ENCODE peak calls at places on chromosomes 5 and 9, in eight cellular contexts. U is iPS-NIHi11, G is naive B cell, S is lung, L is NCI-H1092 treated with DMSO at 0.1 percent for 48 hours, H is AG20443, R is Kasumi-1, O is psoas muscle. Y is an unnamed sample.

GRCh38 chr5:176625966-176626875 is 4.1 kb downstream of the SNCB start:
- DNase-seq in U (peak; percentile 39), G (no peak), S (no peak), L (no peak), H (no peak), R (no peak), O (no peak), Y (no peak)

GRCh38 chr5:61620660-61621650 is 288.9 kb downstream of the ZSWIM6 start:
- DNase-seq in U (no peak), G (no peak), S (no peak), L (no peak), H (no peak), R (no peak), O (no peak), Y (no peak)

GRCh38 chr9:87950765-87951488 is 23.4 kb downstream of the CDK20 start:
- DNase-seq in U (peak; percentile 67), G (no peak), S (no peak), L (peak; percentile 20), H (peak; percentile 34), R (peak; percentile 26), O (no peak), Y (no peak)

GRCh38 chr5:100643473-100643872 is 108.3 kb downstream of the FAM174A start:
- DNase-seq in U (no peak), G (no peak), S (no peak), L (no peak), H (no peak), R (no peak), O (no peak), Y (no peak)

GRCh38 chr9:7058539-7058938 is 300.8 kb downstream of the KDM4C start:
- DNase-seq in U (no peak), G (no peak), S (no peak), L (peak; percentile 19), H (no peak), R (no peak), O (no peak), Y (no peak)

GRCh38 chr5:148559461-148559860 is 94.9 kb downstream of the HTR4 start:
- DNase-seq in U (no peak), G (no peak), S (no peak), L (peak; percentile 7), H (no peak), R (no peak), O (no peak), Y (no peak)

GRCh38 chr9:122453677-122454135 is 24.0 kb downstream of the OR1J1 start:
- DNase-seq in U (no peak), G (no peak), S (no peak), L (no peak), H (no peak), R (no peak), O (no peak), Y (no peak)

GRCh38 chr5:157559301-157559700 is 16.3 kb downstream of the ADAM19 start:
- DNase-seq in U (no peak), G (no peak), S (no peak), L (no peak), H (peak; percentile 46), R (no peak), O (no peak), Y (no peak)

GRCh38 chr5:1462358-1462757 is 17.1 kb upstream of the SLC6A3 start:
- DNase-seq in U (peak; percentile 9), G (no peak), S (no peak), L (no peak), H (no peak), R (no peak), O (no peak), Y (no peak)

GRCh38 chr5:103358305-103358996 is 99.9 kb downstream of the MACIR start:
- DNase-seq in U (no peak), G (no peak), S (no peak), L (no peak), H (no peak), R (no peak), O (no peak), Y (no peak)

GRCh38 chr5:125597338-125597737 is 825.9 kb upstream of the GRAMD2B start:
- DNase-seq in U (no peak), G (no peak), S (no peak), L (no peak), H (peak; percentile 39), R (no peak), O (no peak), Y (no peak)

GRCh38 chr9:94945191-94946144 is 219.0 kb downstream of the AOPEP start:
- DNase-seq in U (no peak), G (no peak), S (no peak), L (no peak), H (peak; percentile 92), R (no peak), O (peak; percentile 68), Y (peak; percentile 79)

GRCh38 chr5:539469-540214 is 15.4 kb upstream of the SLC9A3 start:
- DNase-seq in U (no peak), G (no peak), S (no peak), L (no peak), H (no peak), R (no peak), O (peak; percentile 36), Y (no peak)

GRCh38 chr9:116594552-116594951 is 92.6 kb upstream of the TRIM32 start:
- DNase-seq in U (no peak), G (no peak), S (no peak), L (no peak), H (peak; percentile 87), R (peak; percentile 3), O (no peak), Y (no peak)

GRCh38 chr9:111965566-111966019 is 69.0 kb downstream of the UGCG start:
- DNase-seq in U (no peak), G (no peak), S (no peak), L (no peak), H (peak; percentile 81), R (no peak), O (no peak), Y (no peak)

GRCh38 chr5:96124589-96124988 is 162.9 kb upstream of the ELL2 start:
- DNase-seq in U (no peak), G (no peak), S (no peak), L (no peak), H (no peak), R (no peak), O (no peak), Y (no peak)

GRCh38 chr5:54091416-54092130 is 218.8 kb downstream of the ARL15 start:
- DNase-seq in U (no peak), G (no peak), S (no peak), L (no peak), H (no peak), R (no peak), O (no peak), Y (no peak)

GRCh38 chr5:14405267-14405666 is 176.3 kb upstream of the OTULINL start:
- DNase-seq in U (peak; percentile 44), G (no peak), S (no peak), L (no peak), H (no peak), R (no peak), O (no peak), Y (no peak)

GRCh38 chr5:115494570-115495289 is 49.8 kb downstream of the FEM1C start:
- DNase-seq in U (no peak), G (no peak), S (no peak), L (no peak), H (peak; percentile 29), R (no peak), O (no peak), Y (no peak)

GRCh38 chr9:36282275-36282674 is 24.0 kb upstream of the GNE start:
- DNase-seq in U (no peak), G (no peak), S (no peak), L (no peak), H (no peak), R (no peak), O (no peak), Y (no peak)

GRCh38 chr9:93894691-93895079 is 60.5 kb downstream of the BARX1 start:
- DNase-seq in U (no peak), G (no peak), S (no peak), L (no peak), H (peak; percentile 5), R (no peak), O (no peak), Y (peak; percentile 66)

GRCh38 chr9:36125062-36125855 is 11.3 kb upstream of the GLIPR2 start:
- DNase-seq in U (no peak), G (no peak), S (no peak), L (no peak), H (no peak), R (no peak), O (no peak), Y (no peak)

GRCh38 chr9:95143591-95144561 is 173.6 kb downstream of the FANCC start:
- DNase-seq in U (no peak), G (no peak), S (peak; percentile 77), L (no peak), H (peak; percentile 84), R (no peak), O (peak; percentile 93), Y (peak; percentile 85)

GRCh38 chr5:151750121-151750520 is 8.3 kb downstream of the ATOX1 start:
- DNase-seq in U (no peak), G (no peak), S (no peak), L (no peak), H (no peak), R (no peak), O (no peak), Y (no peak)

GRCh38 chr5:57802131-57802530 is 319.5 kb upstream of the ACTBL2 start:
- DNase-seq in U (no peak), G (no peak), S (no peak), L (no peak), H (no peak), R (no peak), O (no peak), Y (no peak)

GRCh38 chr9:132324425-132324824 is 30.4 kb downstream of the SETX start:
- DNase-seq in U (no peak), G (no peak), S (no peak), L (peak; percentile 28), H (no peak), R (no peak), O (no peak), Y (no peak)

GRCh38 chr5:179697993-179698934 is 503 bp upstream of the CANX start:
- DNase-seq in U (peak; percentile 100), G (peak; percentile 99), S (peak; percentile 99), L (peak; percentile 97), H (peak; percentile 99), R (peak; percentile 99), O (peak; percentile 100), Y (peak; percentile 99)

GRCh38 chr5:147140558-147140957 is 94.3 kb upstream of the STK32A start:
- DNase-seq in U (no peak), G (no peak), S (no peak), L (no peak), H (no peak), R (no peak), O (no peak), Y (peak; percentile 37)

GRCh38 chr5:41843456-41844112 is 26.6 kb downstream of the OXCT1 start:
- DNase-seq in U (peak; percentile 29), G (no peak), S (no peak), L (peak; percentile 4), H (peak; percentile 56), R (peak; percentile 57), O (no peak), Y (no peak)

GRCh38 chr5:133391349-133392136 is 220.8 kb downstream of the FSTL4 start:
- DNase-seq in U (no peak), G (no peak), S (no peak), L (no peak), H (no peak), R (no peak), O (no peak), Y (no peak)

GRCh38 chr5:5381259-5382006 is 41.0 kb upstream of the ICE1 start:
- DNase-seq in U (no peak), G (no peak), S (no peak), L (no peak), H (no peak), R (no peak), O (no peak), Y (no peak)

GRCh38 chr5:133063965-133064364 is 12.2 kb downstream of the HSPA4 start:
- DNase-seq in U (no peak), G (no peak), S (no peak), L (no peak), H (no peak), R (no peak), O (no peak), Y (no peak)

GRCh38 chr9:69471433-69471832 is 146.4 kb downstream of the ENTREP1 start:
- DNase-seq in U (no peak), G (no peak), S (no peak), L (peak; percentile 15), H (no peak), R (no peak), O (no peak), Y (no peak)

GRCh38 chr5:53503819-53504218 is 23.4 kb downstream of the FST start:
- DNase-seq in U (no peak), G (no peak), S (no peak), L (no peak), H (peak; percentile 48), R (no peak), O (no peak), Y (no peak)